ENCODE peak calls at places on chromosomes 12 and 14, in nine cellular contexts. D is A549, W is PC-3, Y is astrocyte, V is Peyer's patch, Z is prostate gland, I is psoas muscle, S is MM.1S, Q is dorsolateral prefrontal cortex. U is an unnamed sample.

GRCh38 chr12:105235299-105235746 is 651 bp downstream of the APPL2 start:
- DNase-seq in D (peak; percentile 13), W (peak; percentile 30), Y (no peak), V (no peak), Z (no peak), I (no peak), S (peak; percentile 14), Q (no peak), U (no peak)

GRCh38 chr14:59155886-59156285 is 32.6 kb upstream of the DAAM1 start:
- DNase-seq in D (no peak), W (no peak), Y (peak; percentile 77), V (no peak), Z (no peak), I (no peak), S (no peak), Q (no peak), U (no peak)

GRCh38 chr12:69464433-69464832 is 5.8 kb upstream of the FRS2 start:
- DNase-seq in D (no peak), W (no peak), Y (no peak), V (no peak), Z (no peak), I (no peak), S (no peak), Q (no peak), U (no peak)

GRCh38 chr14:96038920-96039632 is at the start of gene C14orf132:
- DNase-seq in D (peak; percentile 52), W (no peak), Y (peak; percentile 24), V (peak; percentile 70), Z (peak; percentile 63), I (peak; percentile 75), S (peak; percentile 46), Q (peak; percentile 82), U (peak; percentile 78)

GRCh38 chr12:12091977-12092663 is 21.4 kb downstream of the BCL2L14 start:
- DNase-seq in D (no peak), W (no peak), Y (no peak), V (no peak), Z (no peak), I (no peak), S (no peak), Q (no peak), U (no peak)

GRCh38 chr12:49674318-49674985 is 32.8 kb downstream of the FMNL3 start:
- DNase-seq in D (no peak), W (no peak), Y (peak; percentile 66), V (peak; percentile 34), Z (no peak), I (no peak), S (no peak), Q (peak; percentile 43), U (no peak)

GRCh38 chr14:104393898-104394605 is 185.5 kb upstream of the C14orf180 start:
- DNase-seq in D (no peak), W (no peak), Y (no peak), V (peak; percentile 88), Z (no peak), I (peak; percentile 75), S (peak; percentile 31), Q (no peak), U (no peak)

GRCh38 chr14:92093320-92093719 is 13.1 kb downstream of the ATXN3 start:
- DNase-seq in D (no peak), W (no peak), Y (no peak), V (no peak), Z (no peak), I (no peak), S (no peak), Q (no peak), U (no peak)

GRCh38 chr14:33758545-33758944 is 192.3 kb downstream of the EGLN3 start:
- DNase-seq in D (no peak), W (no peak), Y (no peak), V (no peak), Z (no peak), I (no peak), S (no peak), Q (no peak), U (no peak)

GRCh38 chr12:47754881-47755280 is 3.8 kb downstream of the RAPGEF3 start:
- DNase-seq in D (no peak), W (peak; percentile 84), Y (no peak), V (peak; percentile 75), Z (peak; percentile 80), I (no peak), S (peak; percentile 53), Q (no peak), U (no peak)

GRCh38 chr12:125696044-125696443 is 630.8 kb downstream of the AACS start:
- DNase-seq in D (no peak), W (no peak), Y (no peak), V (no peak), Z (no peak), I (no peak), S (no peak), Q (no peak), U (no peak)
- H3K27ac ChIP-seq in D (no peak overlapping the region), W (no peak overlapping the region), Y (no peak overlapping the region), V (no peak overlapping the region), Z (no peak overlapping the region), I (no peak overlapping the region), S (no peak overlapping the region), Q (no peak overlapping the region), U (no peak overlapping the region)

GRCh38 chr14:30185832-30186231 is 258.2 kb upstream of the PRKD1 start:
- DNase-seq in D (no peak), W (no peak), Y (no peak), V (no peak), Z (no peak), I (no peak), S (no peak), Q (no peak), U (no peak)
- TF ChIP-seq CTCF in D (no peak), W (no peak), Y (no peak), V (no peak), Z (no peak), I (no peak), S (no peak), Q (no peak), U (no peak)

DNA sequence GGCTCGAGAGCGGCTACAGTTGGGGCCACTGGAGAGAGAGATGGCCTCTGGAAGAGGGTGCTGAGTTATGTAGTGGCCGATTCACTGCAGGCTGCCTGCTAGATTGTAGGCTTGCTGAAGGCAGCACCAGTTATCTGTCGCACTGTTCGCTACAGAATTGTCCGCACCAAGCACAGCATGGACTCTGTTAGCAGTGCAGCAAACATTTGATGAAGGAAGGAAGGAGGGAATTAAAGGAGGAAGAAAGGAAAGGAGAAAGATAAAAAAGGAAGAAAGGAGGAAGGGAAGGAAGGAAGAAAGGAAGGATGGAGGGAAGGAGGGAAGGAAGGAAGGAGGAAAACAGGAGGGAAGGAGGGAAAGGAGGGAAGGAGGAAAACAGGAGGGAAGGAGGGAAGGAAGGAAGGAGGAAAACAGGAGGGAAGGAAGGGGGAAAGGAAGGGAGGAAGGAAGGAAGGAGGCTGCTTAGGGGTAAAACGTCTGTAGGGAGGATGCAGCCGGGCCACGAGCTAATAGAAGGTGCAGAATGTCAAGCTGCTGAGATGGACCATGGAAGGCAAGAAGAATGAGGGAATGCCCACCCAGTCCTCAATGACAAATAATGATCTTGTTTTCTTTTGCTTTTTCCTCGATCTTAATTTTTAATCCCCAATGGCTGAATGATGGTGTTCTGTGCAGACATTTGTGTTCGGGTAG is 27.3 kb upstream of the ADIPOR2 start:
- DNase-seq in D (no peak), W (no peak), Y (no peak), V (no peak), Z (no peak), I (no peak), S (no peak), Q (no peak), U (no peak)
- H3K27ac ChIP-seq in D (peak overlapping the region; percentile 94), W (no peak overlapping the region), Y (no peak overlapping the region), V (no peak overlapping the region), Z (peak overlapping the region; percentile 60), I (no peak overlapping the region), S (no peak overlapping the region), Q (peak overlapping the region; percentile 80), U (no peak overlapping the region)

GRCh38 chr12:92105676-92106075 is 40.0 kb downstream of the BTG1 start:
- DNase-seq in D (no peak), W (no peak), Y (no peak), V (no peak), Z (no peak), I (no peak), S (no peak), Q (no peak), U (no peak)
- TF ChIP-seq CTCF in D (no peak), W (no peak), Y (no peak), V (no peak), Z (no peak), I (no peak), S (no peak), Q (no peak), U (no peak)